ENCODE peak calls at places on chromosomes 6 and 20, in six cellular contexts. E, A, W, R, K and C are unnamed samples.
A peak's percentile ranks its signal among the peaks of the same experiment; 100 is the strongest.

GRCh38 chr6:167013067-167013466 is 13.9 kb downstream of the CEP43 start:
- DNase-seq in E (no peak), A (no peak), W (no peak), R (no peak), K (no peak), C (no peak)

GRCh38 chr20:6026051-6026450 is 27.8 kb downstream of the LRRN4 start:
- DNase-seq in E (no peak), A (no peak), W (no peak), R (no peak), K (no peak), C (no peak)

GRCh38 chr6:153357391-153357790 is 226.3 kb upstream of the RGS17 start:
- DNase-seq in E (no peak), A (no peak), W (no peak), R (no peak), K (no peak), C (no peak)

GRCh38 chr6:61134028-61134427 is 1152.0 kb downstream of the KHDRBS2 start:
- DNase-seq in E (no peak), A (no peak), W (peak; percentile 55), R (peak; percentile 18), K (peak; percentile 16), C (no peak)

GRCh38 chr20:6492396-6493055 is 275.0 kb upstream of the BMP2 start:
- DNase-seq in E (no peak), A (peak; percentile 25), W (no peak), R (no peak), K (no peak), C (no peak)

GRCh38 chr20:2922957-2923356 is 49.7 kb downstream of the PTPRA start:
- DNase-seq in E (no peak), A (no peak), W (no peak), R (no peak), K (no peak), C (no peak)

GRCh38 chr6:159682265-159682664 is 10.8 kb downstream of the SOD2 start:
- DNase-seq in E (no peak), A (no peak), W (no peak), R (no peak), K (no peak), C (peak; percentile 3)

GRCh38 chr20:62069741-62070216 is 4.1 kb upstream of the TAF4 start:
- DNase-seq in E (no peak), A (peak; percentile 81), W (no peak), R (no peak), K (peak; percentile 71), C (no peak)

GRCh38 chr6:168417158-168417557 is 23.8 kb upstream of the SMOC2 start:
- DNase-seq in E (no peak), A (peak; percentile 28), W (peak; percentile 61), R (no peak), K (no peak), C (no peak)

GRCh38 chr6:142482973-142483372 is 181.2 kb downstream of the ADGRG6 start:
- DNase-seq in E (no peak), A (no peak), W (no peak), R (no peak), K (no peak), C (no peak)

GRCh38 chr6:42375905-42376304 is 75.8 kb downstream of the TRERF1 start:
- DNase-seq in E (no peak), A (no peak), W (no peak), R (no peak), K (no peak), C (no peak)

GRCh38 chr6:42375007-42375635 is 76.6 kb downstream of the TRERF1 start:
- DNase-seq in E (no peak), A (no peak), W (no peak), R (no peak), K (no peak), C (no peak)

GRCh38 chr6:42372699-42373098 is 79.0 kb downstream of the TRERF1 start:
- DNase-seq in E (no peak), A (no peak), W (no peak), R (no peak), K (no peak), C (no peak)

GRCh38 chr6:42370323-42370985 is 81.3 kb downstream of the TRERF1 start:
- DNase-seq in E (no peak), A (no peak), W (no peak), R (no peak), K (no peak), C (no peak)

DNA sequence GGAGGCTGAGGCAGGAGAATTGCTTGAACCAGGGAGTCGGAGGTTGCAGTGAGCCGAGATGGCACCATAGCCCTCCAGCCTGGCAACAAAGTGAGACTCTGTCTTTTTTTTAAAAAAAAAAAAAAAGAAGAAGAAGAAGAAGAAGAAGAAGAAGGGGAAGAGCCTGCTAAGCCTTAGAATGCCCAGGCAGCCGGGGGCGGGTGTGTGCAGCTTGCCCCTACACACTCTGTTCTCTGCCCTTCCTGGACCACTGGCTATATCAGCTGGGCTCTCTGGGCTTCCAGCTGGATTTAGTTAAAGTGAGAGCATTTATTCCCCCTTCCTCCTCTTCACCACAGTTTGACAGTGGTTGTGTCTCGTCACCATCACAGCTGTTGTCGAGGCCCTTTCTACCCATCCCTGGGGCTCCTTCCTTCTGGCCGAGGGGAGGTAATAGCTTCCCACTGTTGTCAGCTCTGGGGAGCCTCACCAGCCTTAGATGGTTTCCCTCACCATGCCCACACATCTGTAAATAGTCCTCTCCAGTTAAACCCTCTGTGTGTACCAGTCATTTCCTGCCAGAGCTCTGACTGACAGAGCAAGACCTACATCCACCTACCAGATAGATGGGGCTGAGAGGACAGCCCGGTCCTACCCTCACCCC is 77.6 kb downstream of the TRERF1 start:
- DNase-seq in E (no peak), A (no peak), W (no peak), R (peak; percentile 55), K (no peak), C (no peak)
- H3K4me1 ChIP-seq in E (no peaks in the 10 kb centered on the region), A (peaks cover 4% of the 10 kb centered on the region), W (no peaks in the 10 kb centered on the region), R (peaks cover 20% of the 10 kb centered on the region), K (no peaks in the 10 kb centered on the region), C (no peaks in the 10 kb centered on the region)

DNA sequence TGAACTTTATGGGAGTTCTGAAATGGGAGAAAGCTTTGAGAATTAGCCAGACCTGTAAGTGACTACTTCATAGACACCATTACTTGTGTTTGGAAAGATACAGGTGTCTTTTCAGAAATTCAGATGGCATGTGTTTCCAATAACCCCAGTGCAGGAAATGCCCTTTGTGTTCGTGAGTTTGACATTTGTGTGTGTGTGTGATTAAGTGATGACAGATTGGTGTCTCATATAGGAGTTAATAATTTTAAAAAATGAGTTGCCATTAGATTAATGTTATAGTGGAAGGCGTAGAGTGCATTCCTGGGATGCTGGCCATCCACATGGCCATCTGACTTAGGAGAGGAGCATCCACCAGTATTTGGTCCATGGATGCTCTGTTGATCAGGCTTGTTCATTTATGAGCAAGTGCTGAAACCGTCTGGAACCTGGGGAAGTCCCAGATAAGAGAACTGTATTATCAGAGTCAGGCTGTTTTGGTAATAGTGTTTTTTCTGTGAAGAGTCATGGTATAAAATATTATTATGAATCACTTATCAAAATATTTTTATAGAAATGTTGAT is 3.1 kb downstream of the STK4 start:
- DNase-seq in E (peak; percentile 9), A (no peak), W (no peak), R (no peak), K (no peak), C (no peak)
- H3K9me3 ChIP-seq in E (no peaks in the 10 kb centered on the region), A (no peaks in the 10 kb centered on the region), W (no peaks in the 10 kb centered on the region), R (no peaks in the 10 kb centered on the region), K (no peaks in the 10 kb centered on the region), C (no peaks in the 10 kb centered on the region)

GRCh38 chr6:111725446-111726112 is 119.9 kb upstream of the TRAF3IP2 start:
- DNase-seq in E (no peak), A (no peak), W (no peak), R (no peak), K (no peak), C (no peak)
- H3K4me1 ChIP-seq in E (peaks cover 4% of the 10 kb centered on the region), A (no peaks in the 10 kb centered on the region), W (peaks cover 3% of the 10 kb centered on the region), R (peaks cover 43% of the 10 kb centered on the region), K (no peaks in the 10 kb centered on the region), C (peaks cover 34% of the 10 kb centered on the region)

DNA sequence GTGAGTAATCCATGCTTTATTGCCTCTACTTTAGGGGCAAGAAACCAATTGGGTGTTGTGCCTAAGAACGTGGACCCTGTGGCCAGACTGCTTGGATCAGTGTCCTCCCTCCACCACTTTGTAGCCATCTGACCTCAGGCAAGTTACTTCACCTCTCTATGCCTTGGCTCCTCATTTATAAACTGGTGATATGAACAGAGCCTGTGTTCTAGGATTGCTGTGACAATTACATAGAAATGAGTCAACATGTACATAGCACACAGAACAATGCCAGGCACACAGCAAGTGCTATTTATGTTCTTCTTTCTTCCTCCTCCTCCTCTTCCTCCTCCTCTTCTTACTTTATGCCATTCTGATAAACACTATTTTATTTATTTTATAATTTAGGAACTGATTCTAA is 339.4 kb downstream of the CD83 start:
- DNase-seq in E (no peak), A (no peak), W (no peak), R (no peak), K (no peak), C (no peak)
- H3K9me3 ChIP-seq in E (no peaks in the 10 kb centered on the region), A (no peaks in the 10 kb centered on the region), W (no peaks in the 10 kb centered on the region), R (no peaks in the 10 kb centered on the region), K (no peaks in the 10 kb centered on the region), C (no peaks in the 10 kb centered on the region)

DNA sequence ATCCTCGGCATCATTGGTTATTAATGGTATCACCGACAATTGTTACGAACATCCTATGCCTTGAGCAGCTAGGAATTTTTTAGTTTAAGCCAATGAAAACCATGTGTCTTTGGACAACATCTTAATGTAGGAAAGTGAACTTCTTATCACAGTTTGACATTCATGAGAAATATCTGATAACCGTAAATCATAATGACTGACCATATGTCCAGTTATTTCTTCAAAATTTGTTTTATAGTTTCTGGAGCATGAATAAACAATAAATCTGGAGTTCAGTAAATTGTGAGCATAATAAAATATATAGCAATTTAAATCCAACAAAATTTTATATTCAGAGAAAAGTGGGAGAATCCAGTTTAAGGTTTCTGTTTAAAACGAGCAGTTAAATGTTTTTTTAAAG is 970.1 kb upstream of the ADGRB3 start:
- DNase-seq in E (no peak), A (no peak), W (no peak), R (no peak), K (no peak), C (no peak)
- H3K4me1 ChIP-seq in E (no peaks in the 10 kb centered on the region), A (no peaks in the 10 kb centered on the region), W (no peaks in the 10 kb centered on the region), R (no peaks in the 10 kb centered on the region), K (no peaks in the 10 kb centered on the region), C (no peaks in the 10 kb centered on the region)